ENCODE peak calls at places on chromosomes 5 and 9, in nine cellular contexts. Z is cardiac muscle cell; S is heart left ventricle; N is right atrium auricular region; P is left lung; D is aorta; W is psoas muscle; K is uterus; L is naive thymus-derived CD4-positive, alpha-beta T cell. H is an unnamed sample.

GRCh38 chr5:21919417-21920022 is 933.6 kb downstream of the CDH12 start:
- DNase-seq in Z (peak; percentile 50), S (no peak), N (no peak), P (no peak), D (no peak), W (no peak), K (no peak), L (no peak), H (no peak)

GRCh38 chr9:137096785-137097546 is 10.2 kb downstream of the MAN1B1 start:
- DNase-seq in Z (no peak), S (no peak), N (no peak), P (no peak), D (no peak), W (no peak), K (no peak), L (no peak), H (no peak)

GRCh38 chr5:1515921-1516571 is 7.7 kb downstream of the LPCAT1 start:
- DNase-seq in Z (no peak), S (no peak), N (peak; percentile 53), P (peak; percentile 78), D (peak; percentile 32), W (peak; percentile 6), K (peak; percentile 9), L (no peak), H (peak; percentile 54)

GRCh38 chr9:80507611-80508010 is 935.8 kb downstream of the TLE4 start:
- DNase-seq in Z (no peak), S (no peak), N (no peak), P (no peak), D (no peak), W (no peak), K (no peak), L (no peak), H (no peak)

GRCh38 chr5:164763211-164763610 is 1257.8 kb downstream of the MAT2B start:
- DNase-seq in Z (no peak), S (no peak), N (no peak), P (no peak), D (no peak), W (no peak), K (no peak), L (no peak), H (no peak)

GRCh38 chr5:1767524-1768282 is 31.9 kb downstream of the MRPL36 start:
- DNase-seq in Z (no peak), S (peak; percentile 47), N (no peak), P (peak; percentile 67), D (peak; percentile 33), W (no peak), K (no peak), L (no peak), H (no peak)

GRCh38 chr9:28342815-28343338 is 769.6 kb upstream of the C9orf72 start:
- DNase-seq in Z (no peak), S (no peak), N (no peak), P (no peak), D (no peak), W (no peak), K (no peak), L (no peak), H (no peak)

GRCh38 chr9:84137968-84138367 is 157.4 kb downstream of the RMI1 start:
- DNase-seq in Z (peak; percentile 68), S (no peak), N (no peak), P (no peak), D (no peak), W (no peak), K (no peak), L (no peak), H (no peak)

GRCh38 chr9:18825775-18826174 is 207.2 kb downstream of the SAXO1 start:
- DNase-seq in Z (no peak), S (no peak), N (no peak), P (no peak), D (no peak), W (no peak), K (no peak), L (peak; percentile 30), H (no peak)

GRCh38 chr9:135065151-135065550 is 22.3 kb upstream of the OLFM1 start:
- DNase-seq in Z (no peak), S (no peak), N (no peak), P (no peak), D (no peak), W (no peak), K (no peak), L (no peak), H (peak; percentile 65)

GRCh38 chr9:13732290-13732689 is 452.8 kb upstream of the MPDZ start:
- DNase-seq in Z (no peak), S (no peak), N (no peak), P (no peak), D (no peak), W (no peak), K (no peak), L (no peak), H (no peak)

GRCh38 chr9:83554278-83554677 is 16.1 kb upstream of the FRMD3 start:
- DNase-seq in Z (no peak), S (no peak), N (no peak), P (no peak), D (no peak), W (peak; percentile 14), K (no peak), L (no peak), H (no peak)

DNA sequence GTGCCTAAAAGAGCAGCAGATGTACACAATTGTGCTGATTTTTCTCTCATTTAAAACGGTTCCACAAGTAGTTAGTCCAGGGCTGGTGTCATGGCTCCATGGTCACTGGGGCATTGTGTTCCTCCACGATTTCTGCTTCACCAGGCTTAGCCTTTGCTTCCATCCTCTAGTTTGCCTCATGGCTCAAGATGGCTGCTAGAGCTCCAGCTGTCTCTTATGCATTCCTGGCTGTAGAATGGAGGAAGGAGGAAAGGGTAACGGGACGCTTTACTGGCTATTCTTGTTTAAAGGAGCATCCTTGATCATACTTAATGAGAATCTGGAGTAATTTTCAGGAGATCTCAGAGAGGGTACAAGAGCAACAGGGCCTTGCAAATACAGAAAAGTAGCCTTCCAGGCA is 47.7 kb downstream of the BOD1 start:
- DNase-seq in Z (no peak), S (no peak), N (no peak), P (no peak), D (no peak), W (no peak), K (no peak), L (no peak), H (peak; percentile 7)
- H3K27ac ChIP-seq in Z (no peak overlapping the region), S (no peak overlapping the region), N (no peak overlapping the region), P (no peak overlapping the region), D (no peak overlapping the region), W (no peak overlapping the region), K (no peak overlapping the region), L (no peak overlapping the region), H (no peak overlapping the region)

GRCh38 chr5:142683885-142684505 is 1.9 kb downstream of the FGF1 start:
- DNase-seq in Z (no peak), S (no peak), N (no peak), P (no peak), D (no peak), W (no peak), K (no peak), L (no peak), H (peak; percentile 59)

GRCh38 chr5:142683116-142683515 is 2.8 kb downstream of the FGF1 start:
- DNase-seq in Z (no peak), S (no peak), N (no peak), P (no peak), D (no peak), W (no peak), K (no peak), L (no peak), H (peak; percentile 36)

GRCh38 chr5:142686210-142686734 is 382 bp upstream of the FGF1 start:
- DNase-seq in Z (no peak), S (no peak), N (no peak), P (no peak), D (peak; percentile 56), W (no peak), K (no peak), L (no peak), H (peak; percentile 81)

GRCh38 chr5:142685418-142686209 is at the start of gene FGF1:
- DNase-seq in Z (peak; percentile 46), S (peak; percentile 72), N (no peak), P (no peak), D (peak; percentile 60), W (no peak), K (no peak), L (no peak), H (peak; percentile 88)

GRCh38 chr5:142684508-142685031 is 1.3 kb downstream of the FGF1 start:
- DNase-seq in Z (peak; percentile 26), S (no peak), N (no peak), P (no peak), D (peak; percentile 56), W (no peak), K (no peak), L (no peak), H (peak; percentile 78)
- H3K27ac ChIP-seq in Z (no peak overlapping the region), S (no peak overlapping the region), N (peak overlapping the region; percentile 80), P (no peak overlapping the region), D (peak overlapping the region; percentile 64), W (peak overlapping the region; percentile 5), K (peak overlapping the region; percentile 68), L (no peak overlapping the region), H (peak overlapping the region; percentile 95)

GRCh38 chr5:147558131-147558730 is 48.4 kb upstream of the DPYSL3 start:
- DNase-seq in Z (peak; percentile 80), S (no peak), N (no peak), P (no peak), D (no peak), W (no peak), K (no peak), L (no peak), H (no peak)

GRCh38 chr5:147558826-147559225 is 49.0 kb upstream of the DPYSL3 start:
- DNase-seq in Z (peak; percentile 88), S (no peak), N (no peak), P (no peak), D (peak; percentile 74), W (peak; percentile 51), K (peak; percentile 75), L (no peak), H (no peak)

GRCh38 chr5:147552897-147553296 is 43.0 kb upstream of the DPYSL3 start:
- DNase-seq in Z (no peak), S (no peak), N (no peak), P (no peak), D (no peak), W (no peak), K (no peak), L (no peak), H (no peak)

GRCh38 chr5:147551677-147552076 is 41.8 kb upstream of the DPYSL3 start:
- DNase-seq in Z (no peak), S (no peak), N (no peak), P (no peak), D (no peak), W (no peak), K (no peak), L (no peak), H (no peak)

GRCh38 chr5:147554285-147554817 is 44.5 kb upstream of the DPYSL3 start:
- DNase-seq in Z (peak; percentile 89), S (no peak), N (no peak), P (no peak), D (no peak), W (no peak), K (peak; percentile 45), L (no peak), H (no peak)
- H3K27ac ChIP-seq in Z (no peak overlapping the region), S (peak overlapping the region; percentile 27), N (peak overlapping the region; percentile 78), P (peak overlapping the region; percentile 81), D (peak overlapping the region; percentile 67), W (peak overlapping the region; percentile 31), K (peak overlapping the region; percentile 78), L (no peak overlapping the region), H (peak overlapping the region; percentile 87)

DNA sequence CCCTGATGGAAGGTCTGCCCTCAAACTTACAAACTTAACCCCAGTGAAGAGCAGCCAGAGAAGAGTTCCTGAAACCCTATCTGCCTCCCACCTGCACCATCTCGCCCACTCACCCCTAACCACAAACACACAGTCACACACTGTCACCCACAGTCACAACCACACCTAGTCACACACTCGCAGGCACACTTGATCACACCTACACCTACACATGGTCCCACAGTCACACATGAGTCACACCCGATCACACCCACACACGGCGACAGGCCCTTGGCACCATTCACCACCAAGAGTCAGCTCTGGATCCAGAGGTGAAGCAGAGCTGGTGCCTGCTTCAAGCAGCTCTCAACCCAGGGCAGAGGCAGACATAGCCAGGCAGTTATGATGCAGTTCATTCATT is 6.1 kb downstream of the TSPAN17 start:
- DNase-seq in Z (no peak), S (no peak), N (no peak), P (no peak), D (no peak), W (no peak), K (no peak), L (no peak), H (no peak)
- H3K27ac ChIP-seq in Z (no peak overlapping the region), S (no peak overlapping the region), N (no peak overlapping the region), P (no peak overlapping the region), D (no peak overlapping the region), W (no peak overlapping the region), K (no peak overlapping the region), L (no peak overlapping the region), H (no peak overlapping the region)

H was measured in coronary artery.